ENCODE peak calls at places on chromosome 1, in six cellular contexts. Z is brain microvascular endothelial cell, E is cardiac muscle cell, S is Caco-2, D is fibroblast of pulmonary artery, G is ovary. O is an unnamed sample.

GRCh38 chr1:161223805-161224694 is 622 bp upstream of the APOA2 start:
- DNase-seq in Z (no peak), E (no peak), S (peak), D (no peak), G (no peak), O (no peak)

GRCh38 chr1:100928128-100928527 is 32.2 kb downstream of the SLC30A7 start:
- DNase-seq in Z (no peak), E (peak), S (no peak), D (peak), G (no peak), O (no peak)

GRCh38 chr1:29490204-29490934 is 254.0 kb downstream of the PTPRU start:
- DNase-seq in Z (no peak), E (no peak), S (no peak), D (no peak), G (no peak), O (no peak)

GRCh38 chr1:152050886-152051764 is 14.3 kb upstream of the S100A11 start:
- DNase-seq in Z (no peak), E (no peak), S (no peak), D (no peak), G (no peak), O (no peak)

GRCh38 chr1:150558328-150558727 is 9.1 kb downstream of the ADAMTSL4 start:
- DNase-seq in Z (no peak), E (no peak), S (no peak), D (no peak), G (peak), O (no peak)

GRCh38 chr1:207393610-207394009 is 60.5 kb upstream of the CR2 start:
- DNase-seq in Z (peak), E (no peak), S (no peak), D (peak), G (no peak), O (peak)

GRCh38 chr1:58412071-58412580 is 134.4 kb downstream of the OMA1 start:
- DNase-seq in Z (peak), E (no peak), S (no peak), D (peak), G (no peak), O (no peak)

GRCh38 chr1:2091611-2092604 is 41.7 kb downstream of the PRKCZ start:
- DNase-seq in Z (peak), E (peak), S (peak), D (no peak), G (no peak), O (no peak)

GRCh38 chr1:31617218-31617916 is at the start of gene HCRTR1:
- DNase-seq in Z (no peak), E (no peak), S (no peak), D (no peak), G (no peak), O (no peak)

GRCh38 chr1:56389813-56390539 is 189.4 kb downstream of the PLPP3 start:
- DNase-seq in Z (no peak), E (no peak), S (peak), D (no peak), G (no peak), O (peak)

GRCh38 chr1:20063861-20064292 is 6.1 kb upstream of the PLA2G5 start:
- DNase-seq in Z (peak), E (no peak), S (no peak), D (peak), G (no peak), O (no peak)

GRCh38 chr1:203555484-203556046 is 61.6 kb downstream of the OPTC start:
- DNase-seq in Z (no peak), E (no peak), S (no peak), D (no peak), G (peak), O (no peak)

GRCh38 chr1:64975740-64976139 is 9.4 kb upstream of the JAK1 start:
- DNase-seq in Z (no peak), E (no peak), S (no peak), D (no peak), G (no peak), O (no peak)

GRCh38 chr1:202214089-202214843 is 20.7 kb downstream of the LGR6 start:
- DNase-seq in Z (no peak), E (peak), S (no peak), D (no peak), G (no peak), O (no peak)

DNA sequence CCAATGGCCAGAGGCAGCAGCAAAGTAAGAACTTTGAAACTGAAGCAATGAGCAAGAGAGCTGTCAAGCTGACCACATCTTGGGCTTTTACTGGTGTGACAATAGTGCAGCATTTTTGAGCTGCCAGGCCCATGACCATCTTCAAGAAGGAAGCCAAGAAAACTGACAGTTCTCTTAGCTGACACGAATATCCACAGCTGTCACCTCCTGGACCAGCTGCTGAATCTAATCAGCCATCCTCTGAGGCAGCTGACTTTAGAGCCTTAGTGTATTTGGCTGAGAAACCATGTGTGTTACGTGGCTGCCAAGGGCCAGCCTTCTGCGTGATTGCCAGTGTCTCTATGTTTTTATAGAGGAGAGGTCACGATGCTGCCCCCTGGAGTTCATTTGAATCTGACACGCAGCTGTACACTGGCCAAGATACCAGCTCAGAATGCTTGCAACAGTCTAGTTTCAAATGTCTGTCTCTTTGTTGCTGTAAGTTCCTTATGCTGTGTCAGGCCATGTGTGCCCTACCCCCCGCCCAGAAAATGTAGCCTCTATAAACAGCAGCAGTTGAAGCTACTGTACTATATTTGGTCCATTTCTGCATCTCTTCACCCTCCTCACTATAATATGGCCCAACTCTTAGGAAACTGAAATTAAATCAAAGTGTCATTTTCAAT is 39.7 kb downstream of the PALMD start:
- DNase-seq in Z (peak), E (peak), S (peak), D (peak), G (peak), O (peak)
- TF ChIP-seq CTCF in Z (peak), E (peak), S (peak), D (peak), G (peak), O (peak)

GRCh38 chr1:65994223-65994622 is 201.5 kb downstream of the PDE4B start:
- DNase-seq in Z (no peak), E (no peak), S (no peak), D (no peak), G (no peak), O (no peak)

GRCh38 chr1:65995928-65996327 is 203.2 kb downstream of the PDE4B start:
- DNase-seq in Z (no peak), E (no peak), S (no peak), D (no peak), G (no peak), O (no peak)

GRCh38 chr1:65997693-65998092 is 205.0 kb downstream of the PDE4B start:
- DNase-seq in Z (no peak), E (no peak), S (no peak), D (no peak), G (no peak), O (no peak)

GRCh38 chr1:65993047-65993363 is 200.3 kb downstream of the PDE4B start:
- DNase-seq in Z (no peak), E (no peak), S (no peak), D (no peak), G (no peak), O (no peak)

GRCh38 chr1:65995326-65995725 is 202.6 kb downstream of the PDE4B start:
- DNase-seq in Z (no peak), E (no peak), S (no peak), D (no peak), G (no peak), O (no peak)
- H3K4me3 ChIP-seq in Z (no peak), E (no peak), S (no peak), D (no peak), G (no peak), O (no peak)

DNA sequence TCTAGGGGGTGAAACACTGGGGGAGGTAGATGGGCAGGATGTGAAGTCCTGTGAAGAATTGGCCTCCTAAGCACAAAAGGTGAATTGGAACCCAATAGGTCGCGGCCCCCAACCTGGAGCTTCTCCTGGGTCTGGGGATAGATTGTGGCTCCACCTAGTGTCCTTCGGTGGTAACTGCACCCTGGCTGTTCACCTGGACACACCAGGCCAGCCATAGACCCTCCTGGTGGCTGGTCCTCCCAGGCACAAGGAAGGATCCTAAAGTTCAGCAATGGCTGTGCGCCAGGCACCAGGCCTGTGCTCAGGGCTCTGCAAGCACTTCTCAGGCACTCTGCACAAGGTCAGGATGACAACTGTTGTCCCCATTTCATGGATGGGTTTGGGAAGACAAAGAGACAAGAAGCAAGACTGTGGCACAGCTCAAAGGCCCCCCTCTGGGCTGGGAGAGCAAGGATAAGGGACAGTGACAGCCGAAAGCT is 13.5 kb downstream of the ESPN start:
- DNase-seq in Z (no peak), E (peak), S (peak), D (peak), G (peak), O (no peak)
- TF ChIP-seq CTCF in Z (peak), E (peak), S (peak), D (peak), G (peak), O (peak)

DNA sequence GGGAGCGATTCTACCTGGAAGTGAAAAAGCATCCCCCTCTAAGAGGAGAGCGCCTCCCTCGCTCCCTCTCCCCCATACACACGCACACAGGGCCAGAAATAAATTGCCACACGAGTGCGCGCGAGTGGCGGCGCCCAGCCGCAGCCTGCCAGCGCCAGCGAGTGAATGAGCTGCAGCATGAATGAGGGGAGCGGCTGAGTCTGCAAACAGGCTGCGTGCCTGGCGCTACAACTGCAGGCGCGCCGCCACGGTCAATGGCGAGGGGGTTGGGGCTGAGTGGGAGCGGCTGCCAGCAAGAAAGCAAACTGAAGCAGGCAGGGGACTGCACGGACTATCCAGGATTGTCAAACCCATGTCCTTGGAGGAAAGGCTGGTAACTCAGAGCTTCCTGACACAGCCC is 2.2 kb downstream of the CAMK1G start:
- DNase-seq in Z (no peak), E (peak), S (peak), D (peak), G (peak), O (no peak)
- H3K4me3 ChIP-seq in Z (no peak), E (peak), S (no peak), D (no peak), G (no peak), O (no peak)

GRCh38 chr1:200307755-200308066 is 102.1 kb downstream of the ZNF281 start:
- DNase-seq in Z (no peak), E (no peak), S (no peak), D (no peak), G (no peak), O (no peak)

GRCh38 chr1:200306954-200307754 is 102.7 kb downstream of the ZNF281 start:
- DNase-seq in Z (peak), E (peak), S (peak), D (peak), G (no peak), O (peak)

GRCh38 chr1:200311256-200311655 is 98.6 kb downstream of the ZNF281 start:
- DNase-seq in Z (no peak), E (no peak), S (no peak), D (peak), G (no peak), O (no peak)

GRCh38 chr1:200314085-200314750 is 95.6 kb downstream of the ZNF281 start:
- DNase-seq in Z (peak), E (no peak), S (peak), D (peak), G (no peak), O (no peak)

GRCh38 chr1:200310824-200311223 is 99.0 kb downstream of the ZNF281 start:
- DNase-seq in Z (no peak), E (no peak), S (no peak), D (no peak), G (no peak), O (no peak)
- TF ChIP-seq CTCF in Z (no peak), E (no peak), S (no peak), D (no peak), G (no peak), O (no peak)